ENCODE peak calls at places on chromosomes 5 and 9, in eight cellular contexts. K is spleen, F is upper lobe of left lung, M is A549, P is Peyer's patch, A is H54, R is ovary, W is lower leg skin. D is an unnamed sample.

GRCh38 chr9:114266969-114267368 is 55.9 kb upstream of the ORM1 start:
- DNase-seq in K (no peak), F (no peak), M (no peak), P (no peak), A (no peak), R (no peak), W (no peak), D (no peak)

GRCh38 chr9:112037281-112038016 is 137.6 kb downstream of the SUSD1 start:
- DNase-seq in K (peak; percentile 80), F (no peak), M (no peak), P (peak; percentile 79), A (no peak), R (no peak), W (no peak), D (no peak)

GRCh38 chr9:76703270-76703669 is 61.0 kb upstream of the PCA3 start:
- DNase-seq in K (peak; percentile 76), F (no peak), M (no peak), P (no peak), A (no peak), R (no peak), W (no peak), D (no peak)

GRCh38 chr5:149818116-149818515 is 88.0 kb downstream of the PPARGC1B start:
- DNase-seq in K (no peak), F (no peak), M (no peak), P (no peak), A (no peak), R (no peak), W (no peak), D (no peak)

GRCh38 chr5:122187426-122187825 is 58.1 kb downstream of the ZNF474 start:
- DNase-seq in K (no peak), F (no peak), M (no peak), P (no peak), A (no peak), R (no peak), W (no peak), D (peak; percentile 46)

GRCh38 chr5:2591777-2592453 is 159.6 kb downstream of the IRX2 start:
- DNase-seq in K (no peak), F (no peak), M (no peak), P (no peak), A (no peak), R (no peak), W (no peak), D (no peak)

GRCh38 chr9:98161851-98162250 is 30.6 kb downstream of the CORO2A start:
- DNase-seq in K (no peak), F (no peak), M (no peak), P (no peak), A (no peak), R (no peak), W (no peak), D (no peak)

GRCh38 chr9:128048663-128049062 is 18.5 kb downstream of the NAIF1 start:
- DNase-seq in K (no peak), F (no peak), M (no peak), P (no peak), A (no peak), R (no peak), W (no peak), D (no peak)

GRCh38 chr9:124110307-124110915 is 98.8 kb downstream of the LHX2 start:
- DNase-seq in K (no peak), F (no peak), M (peak; percentile 44), P (peak; percentile 54), A (peak; percentile 78), R (peak; percentile 66), W (no peak), D (peak; percentile 63)

GRCh38 chr9:111752455-111752854 is 42.3 kb downstream of the SHOC1 start:
- DNase-seq in K (no peak), F (no peak), M (no peak), P (no peak), A (no peak), R (no peak), W (no peak), D (no peak)

GRCh38 chr9:27276182-27277030 is 20.5 kb downstream of the EQTN start:
- DNase-seq in K (no peak), F (peak; percentile 13), M (peak; percentile 34), P (no peak), A (peak; percentile 28), R (no peak), W (no peak), D (peak; percentile 70)

GRCh38 chr9:129342591-129342990 is 164.5 kb upstream of the IER5L start:
- DNase-seq in K (no peak), F (no peak), M (no peak), P (no peak), A (no peak), R (no peak), W (no peak), D (no peak)

GRCh38 chr9:101400120-101400519 is 1.5 kb downstream of the ZNF189 start:
- DNase-seq in K (no peak), F (no peak), M (no peak), P (no peak), A (no peak), R (no peak), W (peak; percentile 74), D (no peak)

GRCh38 chr5:180350711-180351110 is 2.4 kb downstream of the GFPT2 start:
- DNase-seq in K (no peak), F (no peak), M (no peak), P (no peak), A (no peak), R (no peak), W (no peak), D (no peak)

GRCh38 chr5:67966712-67967111 is 248.8 kb upstream of the PIK3R1 start:
- DNase-seq in K (no peak), F (no peak), M (no peak), P (no peak), A (no peak), R (no peak), W (no peak), D (no peak)
- TF ChIP-seq POLR2A in K (no peak), F (no peak), M (no peak), P (no peak), A (no peak), R (no peak), W (no peak), D (no peak)

DNA sequence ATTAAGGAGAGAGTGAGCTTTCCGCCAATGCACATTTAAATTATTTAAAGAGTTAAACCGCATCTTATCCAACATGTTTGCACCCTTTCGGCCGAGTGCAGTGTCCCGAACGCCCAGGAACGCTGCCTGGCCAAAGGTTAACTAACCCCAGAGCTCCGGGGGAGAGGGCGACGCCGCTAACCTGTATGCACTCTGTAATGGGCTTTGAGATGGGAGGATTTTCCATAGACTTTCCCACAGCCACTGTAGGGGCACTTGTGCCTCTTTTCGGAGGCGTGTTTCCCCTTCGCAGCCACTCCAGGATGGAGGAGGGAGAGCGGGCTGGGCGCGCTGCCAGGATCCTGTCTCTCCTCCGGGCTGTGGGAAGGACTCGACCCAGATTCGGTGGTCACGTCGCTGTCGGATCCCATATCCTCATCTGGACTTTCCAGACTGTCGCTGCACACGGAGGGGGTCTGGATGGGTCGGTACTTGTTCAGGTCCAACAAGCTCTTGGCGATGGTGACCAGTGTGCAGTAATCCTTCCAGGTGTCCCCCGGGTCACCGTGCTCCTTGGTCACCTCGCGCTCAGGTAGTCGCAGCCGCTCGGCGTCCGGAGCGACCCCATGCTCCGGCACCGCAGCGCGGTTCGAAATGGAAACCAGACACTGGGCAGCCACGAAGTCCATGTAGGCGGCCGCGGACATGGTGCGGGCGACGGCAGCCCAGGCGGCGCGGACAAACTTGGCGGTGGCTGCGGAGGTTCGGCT is 1.6 kb downstream of the KLF9 start:
- DNase-seq in K (peak; percentile 93), F (peak; percentile 96), M (peak; percentile 53), P (peak; percentile 84), A (peak; percentile 71), R (peak; percentile 94), W (peak; percentile 97), D (peak; percentile 49)
- TF ChIP-seq POLR2A in K (peak; percentile 29), F (no peak), M (no peak), P (peak; percentile 57), A (no peak), R (no peak), W (no peak), D (peak; percentile 62)

DNA sequence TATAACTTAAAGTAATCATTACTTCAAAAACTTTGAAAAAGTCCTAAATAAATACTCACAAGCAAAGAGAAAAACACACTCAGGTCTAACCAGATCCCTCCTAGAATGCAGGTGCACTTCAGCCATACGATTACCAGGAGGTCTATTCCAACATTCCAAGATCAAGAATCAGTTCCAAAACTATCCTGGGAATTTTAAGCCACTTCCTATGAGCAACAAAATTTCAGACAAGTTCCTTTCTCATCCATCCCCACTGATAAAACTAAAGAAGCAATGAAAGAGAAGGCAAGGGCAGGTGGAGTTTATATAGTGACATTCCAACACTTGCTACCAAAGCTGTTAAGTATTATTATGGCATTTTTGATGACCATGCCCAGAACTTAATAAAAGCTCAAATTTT is 29.6 kb downstream of the MLLT3 start:
- DNase-seq in K (no peak), F (no peak), M (no peak), P (no peak), A (peak; percentile 11), R (no peak), W (no peak), D (no peak)
- TF ChIP-seq POLR2A in K (no peak), F (no peak), M (no peak), P (no peak), A (no peak), R (no peak), W (no peak), D (no peak)

GRCh38 chr9:137199411-137200121 is 975 bp downstream of the TPRN start:
- DNase-seq in K (peak; percentile 86), F (peak; percentile 90), M (no peak), P (no peak), A (no peak), R (no peak), W (no peak), D (no peak)

GRCh38 chr9:137198748-137199276 is 1.7 kb downstream of the TPRN start:
- DNase-seq in K (no peak), F (peak; percentile 61), M (no peak), P (no peak), A (no peak), R (no peak), W (no peak), D (no peak)

GRCh38 chr9:137201205-137201868 is 796 bp upstream of the TPRN start:
- DNase-seq in K (no peak), F (no peak), M (no peak), P (no peak), A (no peak), R (no peak), W (no peak), D (no peak)

GRCh38 chr9:137198051-137198747 is 2.3 kb downstream of the TPRN start:
- DNase-seq in K (no peak), F (peak; percentile 79), M (no peak), P (peak; percentile 86), A (no peak), R (no peak), W (no peak), D (no peak)

DNA sequence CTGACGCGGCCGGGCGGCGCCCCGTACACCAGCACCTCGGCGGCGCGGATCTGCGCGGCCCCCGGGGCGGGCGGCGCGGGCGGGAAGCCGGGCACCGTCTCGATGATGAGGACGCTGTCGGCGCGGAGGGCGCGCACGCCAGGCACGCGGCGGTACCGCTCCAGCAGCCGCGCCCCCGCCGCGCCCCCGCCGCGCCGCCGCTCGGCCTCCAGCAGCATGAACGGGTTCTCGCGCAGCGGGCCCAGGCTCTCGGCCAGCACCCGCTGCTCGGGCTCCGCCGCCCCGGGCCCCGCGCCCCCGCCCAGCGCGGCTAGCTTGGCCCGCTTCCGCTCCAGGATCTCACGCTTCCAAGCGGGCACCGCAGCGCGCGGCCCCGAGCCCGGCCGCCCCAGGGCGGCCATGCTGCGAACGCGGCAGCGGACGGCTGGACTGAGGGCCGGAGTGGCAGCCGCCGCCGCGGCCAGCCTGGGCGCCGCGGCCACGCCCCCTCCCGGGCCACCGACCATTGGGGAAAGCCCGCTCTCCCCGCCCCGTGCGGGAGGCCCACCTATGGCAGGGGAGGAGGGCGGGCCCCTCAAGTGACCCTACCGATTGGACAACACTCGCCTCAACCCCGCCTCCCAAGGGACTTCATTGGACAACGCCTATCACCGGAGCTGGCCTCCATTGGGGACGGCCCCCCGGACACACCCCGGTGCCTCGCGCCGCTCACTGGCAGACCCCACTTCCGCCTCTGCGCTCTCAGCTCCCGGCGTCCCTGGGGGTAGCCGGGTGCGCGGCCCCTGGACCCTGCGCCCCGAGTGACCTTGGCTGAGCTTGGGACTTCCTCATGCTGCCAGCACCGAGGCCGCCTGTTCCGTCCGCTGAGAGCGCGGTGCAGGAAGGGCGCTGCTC is at the start of gene TPRN:
- DNase-seq in K (peak; percentile 99), F (peak; percentile 99), M (peak; percentile 100), P (peak; percentile 100), A (peak; percentile 100), R (peak; percentile 99), W (peak; percentile 100), D (peak; percentile 99)
- TF ChIP-seq POLR2A in K (peak; percentile 50), F (peak; percentile 74), M (peak; percentile 82), P (peak; percentile 83), A (peak; percentile 89), R (peak; percentile 71), W (no peak), D (peak; percentile 90)